ENCODE peak calls at places on chromosomes 5 and 9, in five cellular contexts. S is iPS-NIHi11, H is frontal cortex, X is C1 segment of cervical spinal cord, P is caudate nucleus. G is an unnamed sample.

GRCh38 chr9:71793386-71794105 is 25.2 kb upstream of the CEMIP2 start:
- DNase-seq in X (no peak), P (no peak), H (no peak), S (peak; percentile 32), G (no peak)

GRCh38 chr9:77632652-77633051 is 15.5 kb downstream of the GNA14 start:
- DNase-seq in P (no peak), X (no peak), H (no peak), S (no peak), G (peak; percentile 12)

GRCh38 chr5:22889714-22890113 is 36.6 kb upstream of the CDH12 start:
- DNase-seq in H (no peak), S (no peak), P (no peak), X (no peak), G (no peak)

GRCh38 chr5:139391570-139392323 is 2.0 kb upstream of the MZB1 start:
- DNase-seq in S (no peak), X (no peak), P (no peak), H (no peak), G (no peak)

GRCh38 chr5:57724836-57725235 is 242.2 kb upstream of the ACTBL2 start:
- DNase-seq in S (no peak), P (no peak), H (no peak), X (no peak), G (no peak)

GRCh38 chr9:115117999-115118470 is at the start of gene TNC:
- DNase-seq in P (no peak), H (peak; percentile 42), S (peak; percentile 62), X (no peak), G (peak; percentile 17)

GRCh38 chr9:21996438-21996837 is 1.8 kb downstream of the CDKN2B-AS1 start:
- DNase-seq in S (peak; percentile 26), X (no peak), P (no peak), H (no peak), G (no peak)

GRCh38 chr9:137634016-137634415 is 15.2 kb downstream of the EHMT1 start:
- DNase-seq in H (no peak), P (no peak), S (no peak), X (no peak), G (no peak)

GRCh38 chr9:18390393-18390792 is 83.6 kb upstream of the ADAMTSL1 start:
- DNase-seq in S (no peak), H (no peak), X (no peak), P (no peak), G (no peak)

GRCh38 chr9:136901516-136902258 is 15.4 kb downstream of the TRAF2 start:
- DNase-seq in S (no peak), X (no peak), P (no peak), H (no peak), G (no peak)